ENCODE peak calls at places on chromosomes 16 and 17, in ten cellular contexts. Z is neural progenitor cell, H is heart right ventricle, K is IMR-90, L is lower lobe of right lung, N is upper lobe of right lung, Y is psoas muscle, B is cardiac muscle cell, C is sigmoid colon, J is ascending aorta. M is an unnamed sample.

GRCh38 chr17:32007463-32008298 is 498 bp downstream of the LRRC37B start:
- DNase-seq in C (no peak), Y (peak; percentile 19), Z (peak; percentile 67), J (no peak), B (peak; percentile 29), N (peak; percentile 60), H (no peak), L (peak; percentile 56), K (peak; percentile 19), M (peak; percentile 85)

GRCh38 chr17:79830303-79830702 is 8.9 kb downstream of the CBX4 start:
- DNase-seq in J (no peak), Y (no peak), H (no peak), Z (no peak), N (no peak), K (no peak), L (no peak), B (no peak), C (no peak), M (peak; percentile 72)

GRCh38 chr17:55430531-55431228 is 9.0 kb upstream of the MMD start:
- DNase-seq in L (no peak), H (no peak), B (no peak), J (no peak), C (no peak), Y (no peak), K (no peak), Z (no peak), N (no peak), M (no peak)

GRCh38 chr17:82864721-82865240 is 25.0 kb upstream of the ZNF750 start:
- DNase-seq in C (no peak), H (no peak), Y (no peak), Z (no peak), B (no peak), L (no peak), J (no peak), N (no peak), K (no peak), M (no peak)

GRCh38 chr17:75996665-75997590 is 3.7 kb upstream of the CDK3 start:
- DNase-seq in K (peak; percentile 58), H (no peak), C (peak; percentile 68), Z (no peak), Y (no peak), L (peak; percentile 75), N (peak; percentile 85), J (no peak), B (peak; percentile 71), M (peak; percentile 70)

GRCh38 chr17:29089601-29090044 is 46.7 kb downstream of the PIPOX start:
- DNase-seq in N (no peak), Y (peak; percentile 44), Z (no peak), C (peak; percentile 82), K (no peak), B (no peak), L (no peak), H (no peak), J (no peak), M (no peak)

GRCh38 chr17:72387969-72388368 is 267.1 kb downstream of the SOX9 start:
- DNase-seq in N (no peak), C (no peak), L (no peak), J (no peak), B (no peak), H (no peak), Z (no peak), K (peak; percentile 46), Y (no peak), M (no peak)

GRCh38 chr17:50511058-50511457 is 2.8 kb downstream of the MYCBPAP start:
- DNase-seq in K (peak; percentile 50), B (peak; percentile 20), L (no peak), Z (no peak), Y (no peak), H (no peak), C (no peak), J (no peak), N (no peak), M (peak; percentile 45)

GRCh38 chr17:77375108-77375507 is 234.3 kb downstream of the SEC14L1 start:
- DNase-seq in L (peak; percentile 83), Y (no peak), B (no peak), H (no peak), N (peak; percentile 82), C (peak; percentile 73), Z (peak; percentile 35), J (no peak), K (no peak), M (no peak)

GRCh38 chr16:17748005-17748719 is 277.4 kb upstream of the XYLT1 start:
- DNase-seq in B (no peak), C (no peak), J (no peak), K (no peak), L (no peak), Y (no peak), N (no peak), Z (peak; percentile 43), H (no peak), M (peak; percentile 85)

GRCh38 chr16:17747357-17747756 is 276.6 kb upstream of the XYLT1 start:
- DNase-seq in C (no peak), B (no peak), K (no peak), L (no peak), H (no peak), N (no peak), Y (no peak), Z (no peak), J (no peak), M (no peak)

GRCh38 chr16:17743578-17743977 is 272.8 kb upstream of the XYLT1 start:
- DNase-seq in B (no peak), H (no peak), Z (peak; percentile 16), C (no peak), N (no peak), L (no peak), J (no peak), Y (no peak), K (no peak), M (peak; percentile 59)

GRCh38 chr16:17743158-17743557 is 272.4 kb upstream of the XYLT1 start:
- DNase-seq in Y (no peak), L (no peak), C (no peak), J (no peak), N (no peak), Z (no peak), H (no peak), B (no peak), K (no peak), M (no peak)

GRCh38 chr16:17744903-17745581 is 274.3 kb upstream of the XYLT1 start:
- DNase-seq in Z (peak; percentile 76), B (no peak), J (no peak), N (no peak), C (no peak), K (no peak), L (no peak), H (no peak), Y (no peak), M (peak; percentile 75)
- H3K27ac ChIP-seq in Z (peak overlapping the region; percentile 66), B (no peak overlapping the region), J (no peak overlapping the region), N (no peak overlapping the region), C (peak overlapping the region; percentile 81), K (no peak overlapping the region), L (no peak overlapping the region), H (no peak overlapping the region), Y (no peak overlapping the region), M (peak overlapping the region; percentile 26)

DNA sequence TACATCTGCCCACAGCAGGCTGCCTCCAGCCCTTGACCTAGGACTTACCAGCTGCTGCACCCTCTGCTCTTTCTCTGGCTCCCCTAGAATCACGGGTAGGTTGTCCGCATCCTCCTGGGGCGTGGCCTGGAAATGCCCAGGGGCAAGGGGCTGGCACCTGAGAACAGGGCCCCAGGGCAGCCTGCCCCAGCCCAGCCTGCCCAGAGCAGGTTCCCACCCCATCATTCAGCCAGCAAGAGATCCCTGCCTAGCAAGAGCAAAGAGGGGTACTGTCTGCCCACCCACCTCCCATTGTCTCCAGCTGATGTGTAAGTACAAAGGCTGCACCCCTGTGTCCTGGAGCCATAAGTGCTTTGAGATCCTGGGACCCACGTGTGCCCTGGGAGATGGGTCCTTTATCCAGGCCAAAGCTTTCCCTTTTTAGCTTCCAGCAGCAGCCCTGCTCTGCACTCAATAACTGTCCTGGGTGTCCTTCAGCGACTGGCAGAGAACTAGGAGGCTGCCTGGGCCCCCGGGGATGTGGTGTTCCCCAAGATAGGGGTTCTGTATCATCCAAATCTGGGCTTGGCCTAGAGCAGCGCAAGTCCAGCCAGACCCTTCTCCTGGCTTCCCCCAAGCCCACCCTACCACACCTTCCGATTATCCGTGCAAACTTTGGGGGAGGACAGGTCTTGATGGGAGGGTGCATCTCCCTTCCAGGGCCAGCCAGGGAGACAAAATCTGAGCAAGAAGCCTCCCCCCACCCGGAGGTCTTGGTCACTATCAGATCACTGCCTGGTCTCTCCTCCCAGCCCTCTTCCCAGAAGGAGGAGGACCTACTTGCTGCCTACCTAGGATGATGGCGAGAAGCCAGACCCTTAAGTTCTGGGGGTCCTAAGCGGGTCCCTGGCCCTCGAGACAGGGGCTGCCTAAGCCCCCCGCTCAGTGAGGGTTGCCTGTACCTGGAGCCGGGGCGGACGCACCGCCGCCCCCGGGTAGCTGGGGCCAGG is 4.9 kb downstream of the TSPOAP1 start:
- DNase-seq in Y (no peak), B (no peak), K (no peak), L (no peak), C (no peak), N (no peak), H (no peak), J (no peak), Z (no peak), M (no peak)
- H3K4me3 ChIP-seq in Y (peak overlapping the region; percentile 86), B (peak overlapping the region; percentile 29), K (peak overlapping the region; percentile 62), L (peak overlapping the region; percentile 59), C (peak overlapping the region; percentile 85), N (peak overlapping the region; percentile 71), H (peak overlapping the region; percentile 59), J (peak overlapping the region; percentile 90), Z (peak overlapping the region; percentile 78), M (peak overlapping the region; percentile 76)

GRCh38 chr16:11735801-11736200 is 6.9 kb downstream of the TXNDC11 start:
- DNase-seq in L (no peak), Y (peak; percentile 38), J (no peak), C (no peak), B (no peak), H (no peak), Z (no peak), N (no peak), K (no peak), M (peak; percentile 12)

GRCh38 chr16:11736903-11737302 is 5.8 kb downstream of the TXNDC11 start:
- DNase-seq in K (no peak), H (no peak), J (no peak), B (no peak), Z (no peak), L (no peak), Y (no peak), N (no peak), C (no peak), M (no peak)

GRCh38 chr16:11737678-11738077 is 5.0 kb downstream of the TXNDC11 start:
- DNase-seq in Z (no peak), C (no peak), J (no peak), Y (no peak), N (no peak), B (no peak), H (no peak), K (no peak), L (no peak), M (no peak)

GRCh38 chr16:11734025-11734652 is 8.5 kb downstream of the TXNDC11 start:
- DNase-seq in Y (no peak), N (no peak), C (no peak), K (no peak), B (no peak), J (no peak), L (no peak), H (peak; percentile 17), Z (no peak), M (no peak)

GRCh38 chr16:11734653-11735043 is 8.0 kb downstream of the TXNDC11 start:
- DNase-seq in N (no peak), Y (no peak), C (no peak), K (no peak), J (no peak), L (no peak), H (no peak), Z (no peak), B (no peak), M (no peak)
- H3K27ac ChIP-seq in N (peak overlapping the region; percentile 51), Y (peak overlapping the region; percentile 53), C (peak overlapping the region; percentile 17), K (no peak overlapping the region), J (no peak overlapping the region), L (peak overlapping the region; percentile 34), H (peak overlapping the region; percentile 54), Z (no peak overlapping the region), B (no peak overlapping the region), M (no peak overlapping the region)

GRCh38 chr16:49698931-49699715 is 156.8 kb downstream of the ZNF423 start:
- DNase-seq in J (peak; percentile 87), Y (peak; percentile 49), L (no peak), C (peak; percentile 79), K (no peak), B (peak; percentile 77), H (peak; percentile 70), N (no peak), Z (peak; percentile 30), M (peak; percentile 53)
- H3K4me3 ChIP-seq in J (peak overlapping the region; percentile 60), Y (peak overlapping the region; percentile 22), L (peak overlapping the region; percentile 17), C (no peak overlapping the region), K (no peak overlapping the region), B (no peak overlapping the region), H (peak overlapping the region; percentile 27), N (peak overlapping the region; percentile 0), Z (no peak overlapping the region), M (no peak overlapping the region)

M was measured in endodermal cell.